ENCODE peak calls at places on chromosomes 5 and 9, in four cellular contexts. D is astrocyte, G is cardiac muscle cell, R is Calu3. H is an unnamed sample.
A peak's percentile ranks its signal among the peaks of the same experiment; 100 is the strongest.

GRCh38 chr5:95842955-95843544 is 20.5 kb upstream of the GLRX start:
- DNase-seq in D (peak; percentile 87), G (peak; percentile 51), R (peak; percentile 82), H (no peak)

GRCh38 chr5:134029156-134029555 is 24.4 kb upstream of the VDAC1 start:
- DNase-seq in R (peak; percentile 28), D (peak; percentile 96), G (no peak), H (peak; percentile 96)

GRCh38 chr5:53691014-53691413 is 130.6 kb downstream of the NDUFS4 start:
- DNase-seq in D (no peak), G (no peak), R (no peak), H (no peak)

GRCh38 chr9:133108794-133109641 is 12.0 kb downstream of the RALGDS start:
- DNase-seq in D (no peak), G (no peak), R (no peak), H (no peak)

GRCh38 chr5:81393430-81393782 is 528 bp downstream of the ACOT12 start:
- DNase-seq in R (no peak), D (no peak), G (no peak), H (no peak)

GRCh38 chr5:9284781-9285307 is 261.0 kb downstream of the SEMA5A start:
- DNase-seq in G (peak; percentile 29), D (no peak), R (no peak), H (peak; percentile 66)

GRCh38 chr9:127058645-127059021 is 63.8 kb downstream of the ANGPTL2 start:
- DNase-seq in G (no peak), R (no peak), D (no peak), H (no peak)

GRCh38 chr9:77291714-77292113 is 114.4 kb downstream of the VPS13A start:
- DNase-seq in R (peak; percentile 15), G (no peak), D (no peak), H (no peak)

GRCh38 chr9:99057665-99058625 is 47.0 kb upstream of the TGFBR1 start:
- DNase-seq in R (no peak), D (peak; percentile 89), G (no peak), H (peak; percentile 43)

GRCh38 chr5:42599106-42599505 is 157.5 kb upstream of the CCDC152 start:
- DNase-seq in R (no peak), G (no peak), D (no peak), H (no peak)